ENCODE peak calls at places on chromosomes 6 and 20, in seven cellular contexts. J, Q, C, K, D, S and G are unnamed samples.

GRCh38 chr20:51597389-51598231 is 55.1 kb upstream of the NFATC2 start:
- DNase-seq in J (no peak), Q (no peak), C (no peak), K (no peak), D (no peak), S (no peak), G (no peak)

GRCh38 chr6:116268589-116269293 is 11.0 kb downstream of the TSPYL1 start:
- DNase-seq in J (no peak), Q (peak; percentile 59), C (no peak), K (no peak), D (no peak), S (peak; percentile 73), G (no peak)

GRCh38 chr6:79630883-79631799 is at the start of gene SH3BGRL2:
- DNase-seq in J (peak; percentile 71), Q (peak; percentile 95), C (peak; percentile 70), K (peak; percentile 86), D (no peak), S (peak; percentile 42), G (no peak)

GRCh38 chr6:53412751-53413150 is 64.0 kb upstream of the ELOVL5 start:
- DNase-seq in J (no peak), Q (no peak), C (no peak), K (no peak), D (no peak), S (no peak), G (no peak)

GRCh38 chr6:169831450-169832246 is 80.2 kb downstream of the ERMARD start:
- DNase-seq in J (peak; percentile 74), Q (peak; percentile 92), C (peak; percentile 73), K (peak; percentile 83), D (peak; percentile 72), S (peak; percentile 51), G (no peak)

GRCh38 chr20:62453186-62453808 is 22.5 kb downstream of the GATA5 start:
- DNase-seq in J (no peak), Q (no peak), C (no peak), K (no peak), D (no peak), S (no peak), G (no peak)

GRCh38 chr20:19487420-19487819 is 270.6 kb upstream of the RIN2 start:
- DNase-seq in J (no peak), Q (no peak), C (no peak), K (no peak), D (no peak), S (no peak), G (no peak)

GRCh38 chr6:111503660-111504059 is 20.6 kb upstream of the REV3L start:
- DNase-seq in J (no peak), Q (no peak), C (no peak), K (no peak), D (no peak), S (no peak), G (no peak)

GRCh38 chr6:128495536-128496333 is 24.7 kb downstream of the PTPRK start:
- DNase-seq in J (no peak), Q (no peak), C (no peak), K (no peak), D (no peak), S (no peak), G (no peak)

GRCh38 chr6:30096829-30097228 is 16.1 kb downstream of the TRIM31 start:
- DNase-seq in J (no peak), Q (no peak), C (no peak), K (no peak), D (no peak), S (no peak), G (no peak)

GRCh38 chr6:111011360-111012142 is 29.7 kb downstream of the RPF2 start:
- DNase-seq in J (no peak), Q (peak; percentile 48), C (no peak), K (no peak), D (no peak), S (peak; percentile 30), G (no peak)

GRCh38 chr6:44224978-44225330 is 1.6 kb downstream of the SLC29A1 start:
- DNase-seq in J (no peak), Q (no peak), C (no peak), K (no peak), D (no peak), S (no peak), G (no peak)

GRCh38 chr6:44226368-44227137 is 3.2 kb downstream of the SLC29A1 start:
- DNase-seq in J (no peak), Q (no peak), C (no peak), K (no peak), D (no peak), S (no peak), G (no peak)

GRCh38 chr6:44224154-44224977 is 971 bp downstream of the SLC29A1 start:
- DNase-seq in J (no peak), Q (no peak), C (no peak), K (no peak), D (no peak), S (no peak), G (no peak)

GRCh38 chr6:44227138-44227770 is 3.9 kb downstream of the SLC29A1 start:
- DNase-seq in J (no peak), Q (no peak), C (no peak), K (no peak), D (no peak), S (no peak), G (no peak)

DNA sequence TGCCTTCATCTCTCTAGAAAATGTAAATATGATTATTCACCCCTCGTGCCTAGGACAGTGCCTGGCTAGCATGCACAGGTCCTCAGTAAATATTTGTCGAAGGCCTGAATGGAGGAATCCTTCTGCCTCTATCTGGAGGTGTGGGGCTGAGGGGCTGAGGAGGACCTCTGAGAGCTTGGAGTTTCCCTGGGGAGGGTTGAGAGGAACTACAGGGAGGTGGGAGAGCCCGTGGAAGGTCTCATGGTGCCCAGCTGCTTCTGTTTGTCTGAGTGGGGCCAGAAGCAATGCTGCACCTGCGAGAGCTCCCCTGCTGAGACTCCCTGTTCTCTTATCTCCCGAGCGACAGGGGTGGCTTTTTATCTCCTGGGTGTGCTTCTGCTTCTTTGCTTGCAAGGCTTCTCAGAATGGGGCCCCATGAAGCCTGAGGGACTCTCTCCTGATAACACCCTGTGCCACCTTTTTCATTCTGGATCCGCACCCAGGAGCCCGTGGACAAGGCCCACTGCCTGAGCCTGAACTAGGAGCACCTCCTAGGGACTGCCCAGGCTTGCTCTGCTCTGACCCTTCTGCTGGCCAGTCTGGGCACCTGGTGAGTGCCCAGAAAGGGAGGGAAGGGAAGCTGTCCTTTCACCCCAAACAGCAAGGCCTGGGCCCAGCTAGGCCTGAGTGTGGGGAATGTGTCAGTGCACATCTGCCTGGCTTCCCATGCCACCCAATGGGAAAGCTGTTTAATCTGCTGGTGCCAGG is 2.4 kb downstream of the SLC29A1 start:
- DNase-seq in J (no peak), Q (no peak), C (no peak), K (no peak), D (no peak), S (no peak), G (no peak)
- H3K4me1 ChIP-seq in J (peaks cover 36% of the 10 kb centered on the region), Q (peaks cover 49% of the 10 kb centered on the region), C (peaks cover 50% of the 10 kb centered on the region), K (peaks cover 44% of the 10 kb centered on the region), D (peaks cover 10% of the 10 kb centered on the region), S (peaks cover 48% of the 10 kb centered on the region), G (peaks cover 61% of the 10 kb centered on the region)

GRCh38 chr20:31663838-31664695 is 26.4 kb downstream of the COX4I2 start:
- DNase-seq in J (no peak), Q (no peak), C (no peak), K (peak; percentile 69), D (no peak), S (peak; percentile 53), G (no peak)
- H3K27ac ChIP-seq in J (no peak overlapping the region), Q (no peak overlapping the region), C (peak overlapping the region; percentile 92), K (peak overlapping the region; percentile 77), D (peak overlapping the region; percentile 69), S (peak overlapping the region; percentile 84), G (peak overlapping the region; percentile 67)

DNA sequence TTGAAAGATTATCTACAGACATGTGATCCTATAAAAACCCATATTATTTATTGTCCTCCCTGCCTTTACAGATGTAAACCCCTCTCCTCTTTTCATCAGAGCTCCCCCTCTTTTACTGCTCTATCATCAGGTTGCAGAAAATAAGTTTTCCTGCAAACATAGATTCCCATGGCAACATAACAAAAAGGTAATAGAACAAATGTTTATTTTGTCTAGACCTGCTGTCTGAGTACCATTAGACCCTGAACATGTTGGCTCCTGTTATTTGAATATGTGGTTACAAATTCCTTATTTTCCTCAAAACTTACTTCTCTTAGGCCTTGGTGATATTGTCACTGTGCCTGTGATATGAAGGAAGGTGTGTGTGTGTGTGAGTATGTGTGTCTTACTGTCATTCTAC is 11.5 kb downstream of the MAPK14 start:
- DNase-seq in J (no peak), Q (no peak), C (no peak), K (no peak), D (no peak), S (peak; percentile 8), G (no peak)
- H3K4me1 ChIP-seq in J (peaks cover 10% of the 10 kb centered on the region), Q (peaks cover 5% of the 10 kb centered on the region), C (peaks cover 6% of the 10 kb centered on the region), K (peaks cover 46% of the 10 kb centered on the region), D (peaks cover 52% of the 10 kb centered on the region), S (peaks cover 6% of the 10 kb centered on the region), G (peaks cover 42% of the 10 kb centered on the region)

DNA sequence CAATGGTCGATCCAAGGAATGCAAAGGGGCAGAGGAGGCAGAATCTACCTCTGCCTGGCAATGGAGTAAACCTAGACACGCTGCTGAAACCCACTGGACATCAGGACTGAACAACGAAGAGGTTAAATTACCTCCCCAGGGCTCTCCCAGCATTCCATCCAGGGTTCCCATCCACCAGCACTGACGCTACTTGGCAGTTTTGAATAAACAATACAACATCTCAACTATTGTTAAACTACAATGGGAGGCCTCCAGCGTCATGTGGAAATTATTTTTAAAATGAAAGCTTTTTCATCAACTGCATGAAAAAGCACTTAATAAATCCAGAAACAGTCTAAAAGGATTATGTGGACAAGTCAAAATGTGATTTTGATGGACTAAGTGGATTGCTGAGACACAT is 96.8 kb upstream of the NHSL1 start:
- DNase-seq in J (no peak), Q (no peak), C (no peak), K (no peak), D (no peak), S (no peak), G (no peak)
- H3K27ac ChIP-seq in J (no peak overlapping the region), Q (no peak overlapping the region), C (no peak overlapping the region), K (no peak overlapping the region), D (no peak overlapping the region), S (no peak overlapping the region), G (no peak overlapping the region)

GRCh38 chr6:126066068-126067048 is 80.0 kb downstream of the TRMT11 start:
- DNase-seq in J (no peak), Q (no peak), C (no peak), K (no peak), D (no peak), S (no peak), G (no peak)
- H3K4me1 ChIP-seq in J (peaks cover 1% of the 10 kb centered on the region), Q (no peaks in the 10 kb centered on the region), C (no peaks in the 10 kb centered on the region), K (peaks cover 10% of the 10 kb centered on the region), D (no peaks in the 10 kb centered on the region), S (peaks cover 15% of the 10 kb centered on the region), G (no peaks in the 10 kb centered on the region)

GRCh38 chr6:34370371-34370770 is 22.1 kb downstream of the NUDT3 start:
- DNase-seq in J (no peak), Q (no peak), C (no peak), K (no peak), D (no peak), S (no peak), G (no peak)
- H3K27ac ChIP-seq in J (no peak overlapping the region), Q (no peak overlapping the region), C (no peak overlapping the region), K (peak overlapping the region; percentile 10), D (no peak overlapping the region), S (no peak overlapping the region), G (no peak overlapping the region)